ENCODE peak calls at places on chromosomes 6 and 20, in nine cellular contexts. V, E, H, L, Q, F, M, T and I are unnamed samples.
A peak's percentile ranks its signal among the peaks of the same experiment; 100 is the strongest.

GRCh38 chr6:32685603-32686002 is 19.1 kb upstream of the HLA-DQB1 start:
- DNase-seq in T (no peak), Q (no peak), M (no peak), L (no peak), F (no peak), H (peak; percentile 63), V (no peak), E (no peak), I (no peak)

GRCh38 chr20:62609811-62610757 is 32.2 kb upstream of the SLCO4A1 start:
- DNase-seq in M (peak; percentile 50), T (no peak), H (no peak), F (no peak), V (no peak), Q (no peak), E (no peak), L (no peak), I (no peak)

GRCh38 chr6:1027109-1027794 is 284.6 kb upstream of the FOXQ1 start:
- DNase-seq in V (no peak), L (no peak), F (no peak), T (no peak), M (no peak), Q (no peak), H (peak; percentile 74), E (no peak), I (no peak)

GRCh38 chr6:165717732-165718465 is 54.9 kb upstream of the PDE10A start:
- DNase-seq in E (no peak), M (no peak), Q (no peak), T (no peak), V (no peak), F (no peak), H (peak; percentile 78), L (no peak), I (no peak)

GRCh38 chr6:17015551-17016381 is 86.1 kb upstream of the STMND1 start:
- DNase-seq in E (no peak), V (peak; percentile 49), Q (no peak), M (peak; percentile 84), L (peak; percentile 15), T (peak; percentile 67), H (peak; percentile 55), F (peak; percentile 64), I (peak; percentile 61)

GRCh38 chr20:61476956-61477355 is 224.9 kb downstream of the CDH4 start:
- DNase-seq in M (no peak), Q (no peak), H (no peak), T (no peak), L (no peak), F (no peak), V (no peak), E (no peak), I (no peak)

GRCh38 chr6:21791596-21791995 is 198.0 kb downstream of the SOX4 start:
- DNase-seq in F (no peak), T (no peak), L (no peak), V (no peak), E (no peak), H (peak; percentile 52), Q (no peak), M (no peak), I (no peak)

GRCh38 chr20:37235065-37235464 is 26.5 kb downstream of the GHRH start:
- DNase-seq in V (no peak), H (no peak), T (no peak), L (no peak), E (no peak), M (no peak), F (no peak), Q (no peak), I (no peak)

GRCh38 chr6:23013776-23014175 is 444.4 kb downstream of the HDGFL1 start:
- DNase-seq in E (no peak), F (no peak), M (no peak), Q (no peak), L (no peak), H (no peak), V (no peak), T (peak; percentile 10), I (no peak)

GRCh38 chr6:82978362-82978945 is 87.2 kb downstream of the UBE3D start:
- DNase-seq in E (no peak), F (no peak), V (no peak), H (no peak), M (no peak), T (no peak), L (no peak), Q (no peak), I (no peak)

GRCh38 chr6:127102299-127102698 is 16.2 kb upstream of the RSPO3 start:
- DNase-seq in F (no peak), V (no peak), E (no peak), L (no peak), M (no peak), T (no peak), H (peak; percentile 91), Q (no peak), I (no peak)

GRCh38 chr6:56749632-56750151 is 107.0 kb upstream of the DST start:
- DNase-seq in F (no peak), Q (no peak), V (no peak), E (no peak), T (no peak), M (no peak), H (peak; percentile 81), L (no peak), I (no peak)

GRCh38 chr6:6436946-6437345 is 116.5 kb upstream of the F13A1 start:
- DNase-seq in V (no peak), L (no peak), F (no peak), H (no peak), E (no peak), M (no peak), Q (no peak), T (no peak), I (no peak)